ENCODE peak calls at places on chromosomes 11 and 22, in four cellular contexts. S is K562, F is Panc1, P is colonic mucosa. C is an unnamed sample.

GRCh38 chr22:27252282-27253049 is 549.1 kb downstream of the MN1 start:
- DNase-seq in S (no peak), F (no peak), P (no peak), C (peak; percentile 23)

GRCh38 chr11:38169286-38169685 is 1571.2 kb upstream of the RAG2 start:
- DNase-seq in S (no peak), F (no peak), P (no peak), C (no peak)

GRCh38 chr22:31343235-31344191 is 2.6 kb downstream of the PATZ1 start:
- DNase-seq in S (peak; percentile 15), F (no peak), P (peak; percentile 80), C (no peak)

GRCh38 chr22:46367707-46368191 is 32.2 kb downstream of the TRMU start:
- DNase-seq in S (peak; percentile 64), F (peak; percentile 46), P (peak; percentile 83), C (peak; percentile 10)

GRCh38 chr11:3109921-3110706 is 52.9 kb upstream of the CARS1 start:
- DNase-seq in S (peak; percentile 80), F (no peak), P (no peak), C (no peak)

GRCh38 chr22:26479792-26480610 is 3.6 kb downstream of the HPS4 start:
- DNase-seq in S (peak; percentile 35), F (no peak), P (peak; percentile 30), C (no peak)

GRCh38 chr11:86438685-86439084 is 64.0 kb downstream of the CCDC81 start:
- DNase-seq in S (peak; percentile 41), F (no peak), P (no peak), C (no peak)

GRCh38 chr11:128467610-128468041 is 119.7 kb downstream of the ETS1 start:
- DNase-seq in S (no peak), F (peak; percentile 92), P (no peak), C (peak; percentile 92)

GRCh38 chr11:90243534-90243933 is 20.7 kb upstream of the CHORDC1 start:
- DNase-seq in S (no peak), F (no peak), P (no peak), C (no peak)

GRCh38 chr11:31720666-31721199 is 90.4 kb downstream of the PAX6 start:
- DNase-seq in S (no peak), F (no peak), P (no peak), C (no peak)

GRCh38 chr11:8098879-8099278 is 17.9 kb downstream of the TUB start:
- DNase-seq in S (no peak), F (no peak), P (peak; percentile 10), C (no peak)

GRCh38 chr11:72813740-72814138 is 472 bp upstream of the ATG16L2 start:
- DNase-seq in S (peak; percentile 86), F (no peak), P (peak; percentile 86), C (no peak)

GRCh38 chr22:48895341-48895740 is 932.3 kb downstream of the BRD1 start:
- DNase-seq in S (no peak), F (no peak), P (peak; percentile 6), C (no peak)

GRCh38 chr11:1356007-1356435 is 33.7 kb upstream of the BRSK2 start:
- DNase-seq in S (peak; percentile 47), F (no peak), P (no peak), C (no peak)

GRCh38 chr11:67248653-67249052 is 17.6 kb upstream of the GRK2 start:
- DNase-seq in S (no peak), F (no peak), P (no peak), C (no peak)

GRCh38 chr11:8022876-8023275 is 35.7 kb downstream of the EIF3F start:
- DNase-seq in S (no peak), F (no peak), P (no peak), C (no peak)

GRCh38 chr11:130629039-130629438 is 180.6 kb downstream of the ADAMTS15 start:
- DNase-seq in S (no peak), F (no peak), P (no peak), C (no peak)

GRCh38 chr11:71400216-71400615 is 48.0 kb downstream of the DHCR7 start:
- DNase-seq in S (no peak), F (no peak), P (no peak), C (no peak)

GRCh38 chr11:88402784-88403183 is 65.2 kb upstream of the CTSC start:
- DNase-seq in S (no peak), F (no peak), P (no peak), C (no peak)

GRCh38 chr11:133829566-133829965 is 15.7 kb downstream of the SPATA19 start:
- DNase-seq in S (no peak), F (no peak), P (no peak), C (no peak)

GRCh38 chr22:46617250-46618103 is 2.7 kb upstream of the GRAMD4 start:
- DNase-seq in S (no peak), F (no peak), P (no peak), C (no peak)

GRCh38 chr11:71202966-71203365 is 49.4 kb downstream of the SHANK2 start:
- DNase-seq in S (no peak), F (no peak), P (no peak), C (no peak)

GRCh38 chr11:119168471-119169271 is at the start of gene NLRX1:
- DNase-seq in S (peak; percentile 68), F (peak; percentile 61), P (peak; percentile 88), C (peak; percentile 39)

GRCh38 chr11:46015941-46016340 is 93.5 kb downstream of the LARGE2 start:
- DNase-seq in S (no peak), F (no peak), P (no peak), C (no peak)

GRCh38 chr11:130465259-130465658 is 16.8 kb downstream of the ADAMTS15 start:
- DNase-seq in S (no peak), F (no peak), P (no peak), C (no peak)

GRCh38 chr11:78298216-78298860 is 109.6 kb downstream of the USP35 start:
- DNase-seq in S (no peak), F (no peak), P (no peak), C (no peak)

GRCh38 chr11:1881442-1882264 is 10.0 kb downstream of the PRR33 start:
- DNase-seq in S (no peak), F (no peak), P (peak; percentile 20), C (no peak)

GRCh38 chr11:33248416-33248957 is 8.7 kb upstream of the HIPK3 start:
- DNase-seq in S (no peak), F (no peak), P (peak; percentile 25), C (peak; percentile 20)

GRCh38 chr11:74255741-74256369 is 55.6 kb downstream of the P4HA3 start:
- DNase-seq in S (peak; percentile 76), F (peak; percentile 71), P (peak; percentile 60), C (no peak)

GRCh38 chr11:44702897-44703296 is 23.9 kb upstream of the TSPAN18 start:
- DNase-seq in S (no peak), F (no peak), P (no peak), C (no peak)

GRCh38 chr11:12189543-12190235 is 79.3 kb downstream of the MICAL2 start:
- DNase-seq in S (no peak), F (no peak), P (no peak), C (no peak)

GRCh38 chr11:66543263-66544107 is 2.4 kb downstream of the ZDHHC24 start:
- DNase-seq in S (no peak), F (no peak), P (peak; percentile 35), C (no peak)

GRCh38 chr22:41932353-41932752 is 5.7 kb upstream of the TNFRSF13C start:
- DNase-seq in S (no peak), F (no peak), P (no peak), C (no peak)
- H3K27ac ChIP-seq in S (no peak overlapping the region), F (no peak overlapping the region), P (no peak overlapping the region), C (no peak overlapping the region)

GRCh38 chr22:20115691-20116375 is at the start of gene RANBP1:
- DNase-seq in S (peak; percentile 68), F (no peak), P (no peak), C (no peak)
- H3K27ac ChIP-seq in S (peak within 1 kb of the TSS; percentile 94), F (peak within 1 kb of the TSS; percentile 86), P (peak within 1 kb of the TSS; percentile 74), C (peak within 1 kb of the TSS; percentile 75)

DNA sequence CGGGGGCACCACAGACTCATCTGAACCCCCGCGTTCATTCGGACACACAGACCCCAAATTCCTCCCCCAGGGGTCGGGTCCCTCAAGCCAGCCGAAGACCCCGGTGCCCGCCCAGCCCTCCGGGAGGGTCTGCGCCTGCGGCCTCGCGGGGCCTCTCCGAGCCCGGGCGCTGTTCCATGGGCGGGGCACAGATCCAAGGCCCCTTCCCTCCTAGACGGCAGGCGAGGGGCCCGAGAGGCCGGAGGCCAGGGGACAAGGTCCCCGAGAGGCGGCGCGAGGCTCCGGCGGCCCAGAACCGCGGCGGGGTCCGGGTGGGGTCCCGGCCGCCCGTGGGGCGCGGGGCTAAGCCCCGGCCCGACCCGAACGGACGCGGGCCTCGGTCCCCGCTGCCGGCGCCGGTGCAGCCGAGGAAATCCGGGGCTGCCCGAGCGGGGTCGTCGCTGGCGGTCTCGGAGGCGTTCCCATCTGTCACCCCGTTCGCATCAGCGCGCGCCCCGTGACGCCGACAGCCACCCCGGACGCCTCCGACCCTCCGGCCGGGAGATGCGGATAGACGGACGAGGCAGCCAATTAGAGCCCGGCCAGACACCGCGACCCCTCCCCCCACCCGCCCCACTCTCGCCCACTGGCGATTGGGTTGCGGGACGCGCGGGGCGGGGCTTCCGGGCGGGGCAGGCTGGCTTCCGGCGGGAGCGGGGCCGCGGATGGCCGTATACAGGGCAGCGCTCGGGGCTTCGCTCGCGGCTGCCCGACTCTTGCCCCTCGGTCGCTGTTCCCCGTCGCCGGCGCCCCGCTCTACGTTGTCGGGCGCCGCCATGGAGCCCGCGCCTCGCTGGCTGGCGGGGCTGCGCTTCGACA is at the start of gene SELENOO:
- DNase-seq in S (peak; percentile 92), F (no peak), P (peak; percentile 91), C (peak; percentile 42)
- H3K27ac ChIP-seq in S (peak within 1 kb of the TSS; percentile 63), F (peak within 1 kb of the TSS; percentile 66), P (peak within 1 kb of the TSS; percentile 65), C (no peak within 1 kb of the TSS)

DNA sequence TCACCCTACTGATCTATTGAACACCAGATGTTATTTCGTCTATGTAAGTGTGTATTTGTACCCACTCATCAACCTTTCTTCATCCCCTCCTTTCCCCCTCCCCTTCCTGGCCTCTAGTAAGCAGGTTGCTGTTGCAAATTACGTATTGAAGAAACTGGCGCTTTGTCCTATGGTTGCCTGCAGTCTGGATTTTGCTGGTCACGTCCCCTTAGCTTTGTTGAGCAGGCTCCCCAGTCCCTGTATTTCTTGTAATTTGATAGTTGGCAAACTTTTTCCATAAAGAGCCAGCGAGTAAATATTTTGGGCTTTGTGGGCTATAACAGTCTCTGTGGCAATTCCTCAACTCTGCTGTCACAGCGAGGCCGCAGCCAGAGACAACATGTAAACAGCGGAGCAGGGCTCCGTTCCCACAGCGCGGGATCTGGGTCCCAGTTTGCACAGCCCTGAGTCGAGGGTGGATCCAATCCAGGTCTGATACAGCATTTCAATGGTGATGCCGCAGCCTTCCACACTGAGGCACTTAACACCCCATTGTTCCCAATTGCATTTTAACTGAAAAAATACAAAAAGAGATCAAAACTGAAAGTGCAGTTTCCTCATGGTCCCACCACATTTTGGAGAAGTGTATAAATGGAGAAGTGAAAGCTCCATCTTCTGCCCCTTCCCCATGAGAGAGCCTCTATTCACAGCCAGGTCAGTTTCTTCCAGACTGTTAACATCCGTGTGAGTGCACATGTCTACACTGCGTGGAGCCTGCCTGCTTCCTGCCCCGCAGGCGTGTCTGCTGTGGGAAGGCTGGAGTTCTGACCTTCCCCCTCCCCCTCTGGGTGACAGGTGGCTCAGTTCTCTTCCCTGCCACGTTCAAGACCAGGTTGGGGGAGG is 89.0 kb downstream of the RPS6KA4 start:
- DNase-seq in S (no peak), F (no peak), P (peak; percentile 38), C (no peak)
- H3K27ac ChIP-seq in S (no peak overlapping the region), F (no peak overlapping the region), P (peak overlapping the region; percentile 59), C (no peak overlapping the region)

DNA sequence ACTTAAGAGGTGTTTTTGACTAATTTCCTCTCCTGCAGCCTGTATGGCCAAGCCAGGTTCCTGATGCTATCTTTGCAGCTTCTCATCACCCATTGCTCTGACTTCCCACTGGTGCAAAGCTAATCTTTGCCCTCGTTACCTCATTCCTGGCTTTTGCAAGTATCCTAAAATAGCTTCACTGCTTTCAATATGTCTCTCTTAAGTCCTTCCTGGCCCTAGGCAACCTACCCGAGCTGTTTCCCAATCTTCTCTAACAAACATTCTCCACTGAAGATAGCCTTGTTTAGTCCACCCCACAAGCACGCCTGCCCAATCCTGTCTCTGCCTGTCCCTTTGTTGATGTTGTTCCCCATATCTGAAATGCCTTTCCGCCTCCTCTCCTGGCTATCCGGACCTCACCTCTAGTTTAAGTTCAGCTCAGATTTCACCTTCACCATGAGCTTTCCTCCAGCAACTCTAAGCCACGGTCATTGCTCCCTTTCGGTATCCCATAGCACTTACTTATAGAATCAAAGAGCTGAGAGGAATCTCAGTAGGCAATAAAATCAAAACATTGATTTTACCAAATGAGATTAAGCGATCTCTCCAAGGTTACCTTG is 30.1 kb upstream of the CECR2 start:
- DNase-seq in S (no peak), F (no peak), P (no peak), C (no peak)
- H3K27ac ChIP-seq in S (no peak overlapping the region), F (no peak overlapping the region), P (no peak overlapping the region), C (no peak overlapping the region)

C was measured in AG04450.